ENCODE peak calls at places on chromosomes 1 and 21, in seven cellular contexts. Q is RWPE1; J is upper lobe of left lung; I is MV-4-11; K is HEK293T; E is NK-92 treated with Interleukin-12 subunit alpha and Interleukin-12 subunit beta, amount 100 ng/mL, for 24 hours; O is fibroblast of gingiva. W is an unnamed sample.

GRCh38 chr1:2091611-2092604 is 41.7 kb downstream of the PRKCZ start:
- DNase-seq in Q (no peak), J (peak; percentile 37), I (peak; percentile 35), K (no peak), E (no peak), O (no peak), W (peak; percentile 14)

GRCh38 chr1:219661464-219662092 is 48.7 kb upstream of the ZC3H11B start:
- DNase-seq in Q (no peak), J (no peak), I (no peak), K (no peak), E (no peak), O (no peak), W (no peak)

GRCh38 chr1:214209260-214209808 is 71.6 kb upstream of the SMYD2 start:
- DNase-seq in Q (no peak), J (no peak), I (no peak), K (no peak), E (no peak), O (no peak), W (no peak)

GRCh38 chr21:32252136-32252535 is 26.7 kb downstream of the MIS18A start:
- DNase-seq in Q (no peak), J (no peak), I (no peak), K (no peak), E (no peak), O (no peak), W (no peak)

GRCh38 chr1:9993571-9994075 is 3.4 kb upstream of the RBP7 start:
- DNase-seq in Q (no peak), J (no peak), I (no peak), K (no peak), E (no peak), O (no peak), W (no peak)

GRCh38 chr1:221462345-221462744 is 279.5 kb downstream of the DUSP10 start:
- DNase-seq in Q (peak; percentile 80), J (no peak), I (peak; percentile 5), K (no peak), E (no peak), O (peak; percentile 74), W (no peak)

GRCh38 chr1:12556368-12556930 is 61.6 kb downstream of the DHRS3 start:
- DNase-seq in Q (no peak), J (peak; percentile 65), I (peak; percentile 11), K (no peak), E (no peak), O (peak; percentile 93), W (no peak)

GRCh38 chr1:32716312-32717126 is 13.9 kb upstream of the SYNC start:
- DNase-seq in Q (peak; percentile 97), J (peak; percentile 95), I (no peak), K (peak; percentile 89), E (peak; percentile 13), O (no peak), W (peak; percentile 5)

GRCh38 chr21:46021978-46022544 is 40.5 kb downstream of the COL6A1 start:
- DNase-seq in Q (no peak), J (no peak), I (no peak), K (no peak), E (no peak), O (peak; percentile 61), W (no peak)

GRCh38 chr1:55037733-55038551 is 1.4 kb upstream of the PCSK9 start:
- DNase-seq in Q (no peak), J (no peak), I (no peak), K (no peak), E (no peak), O (no peak), W (no peak)

GRCh38 chr1:94884101-94884875 is 42.6 kb downstream of the CNN3 start:
- DNase-seq in Q (no peak), J (peak; percentile 51), I (no peak), K (no peak), E (no peak), O (peak; percentile 85), W (no peak)

GRCh38 chr1:26730695-26731094 is 34.9 kb downstream of the ARID1A start:
- DNase-seq in Q (no peak), J (no peak), I (no peak), K (no peak), E (no peak), O (no peak), W (no peak)

GRCh38 chr1:1116701-1117468 is 996 bp upstream of the C1orf159 start:
- DNase-seq in Q (peak; percentile 18), J (no peak), I (no peak), K (no peak), E (no peak), O (no peak), W (peak; percentile 20)

GRCh38 chr21:42309753-42310213 is 5.4 kb downstream of the TFF3 start:
- DNase-seq in Q (peak; percentile 52), J (peak; percentile 68), I (peak; percentile 30), K (peak; percentile 87), E (peak; percentile 23), O (no peak), W (peak; percentile 37)

GRCh38 chr21:34147835-34148804 is 74.7 kb downstream of the MRPS6 start:
- DNase-seq in Q (no peak), J (no peak), I (no peak), K (no peak), E (no peak), O (no peak), W (no peak)

GRCh38 chr1:79110749-79111148 is 104.2 kb upstream of the ADGRL4 start:
- DNase-seq in Q (no peak), J (no peak), I (no peak), K (no peak), E (no peak), O (no peak), W (no peak)

GRCh38 chr1:77608893-77609292 is 73.6 kb downstream of the ZZZ3 start:
- DNase-seq in Q (no peak), J (no peak), I (no peak), K (no peak), E (no peak), O (no peak), W (no peak)

GRCh38 chr1:151831605-151832004 is at the start of gene RORC:
- DNase-seq in Q (no peak), J (peak; percentile 79), I (no peak), K (no peak), E (no peak), O (no peak), W (no peak)